ENCODE peak calls at places on chromosomes 13 and 19, in five cellular contexts. Q is DND-41, A is heart left ventricle, K is right lobe of liver, Z is cardiac muscle cell. R is an unnamed sample. For H3K9me3, the result is how much of the 10 kb centered on the place peaks cover.

GRCh38 chr19:3231288-3231687 is 6.8 kb downstream of the CELF5 start:
- DNase-seq in Q (no peak), A (no peak), K (no peak), Z (no peak), R (no peak)

GRCh38 chr13:41528021-41528420 is 70.7 kb downstream of the RGCC start:
- DNase-seq in Q (no peak), A (no peak), K (no peak), Z (no peak), R (no peak)

GRCh38 chr13:60759499-60759898 is 362.5 kb downstream of the TDRD3 start:
- DNase-seq in Q (no peak), A (no peak), K (no peak), Z (peak), R (no peak)

GRCh38 chr13:49357694-49358093 is 86.2 kb downstream of the CAB39L start:
- DNase-seq in Q (no peak), A (no peak), K (no peak), Z (no peak), R (no peak)

GRCh38 chr19:53912653-53913052 is 3.6 kb downstream of the CACNG7 start:
- DNase-seq in Q (no peak), A (no peak), K (no peak), Z (no peak), R (no peak)

GRCh38 chr19:48719263-48720171 is at the start of gene MAMSTR:
- DNase-seq in Q (no peak), A (no peak), K (no peak), Z (no peak), R (peak)

GRCh38 chr13:24253520-24254150 is 55.7 kb upstream of the C1QTNF9 start:
- DNase-seq in Q (no peak), A (no peak), K (no peak), Z (no peak), R (no peak)

GRCh38 chr19:495440-496332 is 600 bp upstream of the MADCAM1 start:
- DNase-seq in Q (no peak), A (no peak), K (no peak), Z (no peak), R (peak)

GRCh38 chr19:6577410-6578125 is 13.4 kb downstream of the CD70 start:
- DNase-seq in Q (peak), A (no peak), K (no peak), Z (no peak), R (no peak)

GRCh38 chr19:29232315-29232852 is 19.4 kb upstream of the UQCRFS1 start:
- DNase-seq in Q (no peak), A (peak), K (no peak), Z (no peak), R (no peak)

GRCh38 chr19:17753976-17754375 is 2.7 kb downstream of the FCHO1 start:
- DNase-seq in Q (no peak), A (peak), K (no peak), Z (no peak), R (no peak)

GRCh38 chr13:69683921-69684663 is 423.5 kb upstream of the ATXN8OS start:
- DNase-seq in Q (no peak), A (no peak), K (no peak), Z (peak), R (no peak)

GRCh38 chr13:41708648-41709175 is 251.4 kb downstream of the RGCC start:
- DNase-seq in Q (no peak), A (no peak), K (no peak), Z (no peak), R (peak)

GRCh38 chr19:57559008-57559403 is 657 bp downstream of the ZNF550 start:
- DNase-seq in Q (peak), A (no peak), K (no peak), Z (peak), R (peak)

GRCh38 chr19:10852098-10852800 is 4.0 kb downstream of the C19orf38 start:
- DNase-seq in Q (no peak), A (peak), K (no peak), Z (no peak), R (no peak)

GRCh38 chr19:44814132-44814470 is 5.2 kb downstream of the BCAM start:
- DNase-seq in Q (no peak), A (no peak), K (no peak), Z (no peak), R (no peak)

GRCh38 chr13:19984430-19985218 is 26.1 kb downstream of the ZMYM2 start:
- DNase-seq in Q (no peak), A (no peak), K (no peak), Z (peak), R (no peak)

GRCh38 chr13:72852207-72852606 is 70.3 kb downstream of the PIBF1 start:
- DNase-seq in Q (no peak), A (peak), K (peak), Z (no peak), R (no peak)

GRCh38 chr13:106484084-106484754 is 51.2 kb downstream of the EFNB2 start:
- DNase-seq in Q (no peak), A (no peak), K (no peak), Z (no peak), R (no peak)

GRCh38 chr13:72194531-72194930 is 327.5 kb upstream of the DACH1 start:
- DNase-seq in Q (no peak), A (no peak), K (peak), Z (no peak), R (no peak)

GRCh38 chr13:24540236-24541126 is 27.9 kb upstream of the PARP4 start:
- DNase-seq in Q (no peak), A (no peak), K (peak), Z (peak), R (no peak)

GRCh38 chr13:112118451-112119064 is 51.6 kb downstream of the SOX1 start:
- DNase-seq in Q (no peak), A (peak), K (no peak), Z (no peak), R (no peak)

GRCh38 chr13:56201834-56202233 is 938.9 kb upstream of the PRR20A start:
- DNase-seq in Q (no peak), A (no peak), K (no peak), Z (no peak), R (no peak)

GRCh38 chr13:106528711-106529414 is 6.6 kb downstream of the EFNB2 start:
- DNase-seq in Q (no peak), A (no peak), K (no peak), Z (no peak), R (no peak)

GRCh38 chr13:97621631-97622030 is 187.7 kb downstream of the RAP2A start:
- DNase-seq in Q (no peak), A (no peak), K (no peak), Z (no peak), R (no peak)

GRCh38 chr13:112959701-112960542 is 9.1 kb upstream of the MCF2L start:
- DNase-seq in Q (no peak), A (peak), K (no peak), Z (no peak), R (no peak)

DNA sequence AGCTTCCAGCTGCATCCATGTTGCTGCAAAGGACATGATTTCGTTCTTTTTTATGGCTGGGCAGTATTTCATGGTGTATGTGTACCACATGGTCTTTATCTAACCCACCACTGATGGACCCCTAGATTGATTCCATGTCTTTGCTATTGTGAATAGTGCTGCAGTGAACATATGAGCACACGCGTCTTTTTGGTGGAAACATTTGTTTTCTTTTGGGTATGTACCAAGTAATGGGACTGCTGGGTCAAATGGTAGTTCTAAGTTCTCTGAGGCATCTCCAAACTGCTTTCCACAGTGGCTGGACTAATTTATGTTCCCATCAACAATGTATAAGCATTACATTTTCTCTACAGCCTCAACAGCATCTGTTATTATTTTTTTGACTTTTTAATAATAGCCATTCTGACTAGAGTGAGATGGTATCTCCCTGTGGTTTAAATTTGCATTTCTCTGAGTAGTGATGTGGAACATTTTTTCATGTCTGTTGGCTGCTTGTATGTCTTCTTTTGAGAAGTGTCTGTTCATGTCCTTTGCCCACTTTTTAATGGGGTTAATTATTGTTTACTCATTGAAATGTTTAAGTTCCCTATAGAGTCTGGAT is 6.8 kb upstream of the UBE2L5 start:
- DNase-seq in Q (no peak), A (no peak), K (no peak), Z (no peak), R (no peak)
- H3K4me3 ChIP-seq in Q (no peak), A (no peak), K (no peak), Z (no peak), R (no peak)

DNA sequence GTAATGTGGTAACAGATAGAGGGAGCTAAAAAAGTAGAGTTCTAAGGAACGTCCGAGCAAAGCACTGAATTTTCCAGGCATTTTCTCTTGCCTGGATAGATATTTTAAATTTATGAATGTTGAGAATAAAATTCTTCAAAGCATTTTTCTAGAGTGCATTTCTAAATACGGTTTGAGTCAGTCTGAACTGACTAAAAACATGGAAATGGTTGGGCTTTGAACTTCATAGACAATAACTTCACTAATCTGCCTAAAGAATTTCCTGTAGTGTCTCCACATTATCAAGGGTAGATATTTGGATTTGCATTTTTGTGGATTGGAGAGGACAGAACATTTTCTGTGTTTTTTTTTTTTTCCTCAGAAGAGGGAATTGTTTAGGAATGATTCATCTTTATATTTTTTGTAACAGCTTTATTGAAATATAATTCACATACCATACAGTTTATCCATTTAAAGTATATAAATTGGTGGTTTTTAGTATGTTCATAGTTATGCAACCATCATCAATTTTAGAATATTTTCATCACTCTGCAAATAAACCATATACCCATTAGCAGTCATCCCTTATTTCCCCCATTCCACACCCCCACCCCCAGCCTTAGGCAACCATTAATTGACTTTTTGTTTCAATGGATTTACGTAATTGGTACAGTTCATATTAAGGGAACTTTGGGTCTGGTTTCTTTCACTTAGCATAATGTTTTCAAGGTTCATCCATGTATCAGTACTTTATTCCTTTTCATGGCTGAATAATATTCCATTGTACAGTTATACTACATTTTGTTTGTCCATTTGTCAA is 20.7 kb downstream of the GARRE1 start:
- DNase-seq in Q (no peak), A (no peak), K (no peak), Z (no peak), R (no peak)
- H3K9me3 ChIP-seq in Q (under half), A (under half), K (under half), Z (under half), R (under half)

DNA sequence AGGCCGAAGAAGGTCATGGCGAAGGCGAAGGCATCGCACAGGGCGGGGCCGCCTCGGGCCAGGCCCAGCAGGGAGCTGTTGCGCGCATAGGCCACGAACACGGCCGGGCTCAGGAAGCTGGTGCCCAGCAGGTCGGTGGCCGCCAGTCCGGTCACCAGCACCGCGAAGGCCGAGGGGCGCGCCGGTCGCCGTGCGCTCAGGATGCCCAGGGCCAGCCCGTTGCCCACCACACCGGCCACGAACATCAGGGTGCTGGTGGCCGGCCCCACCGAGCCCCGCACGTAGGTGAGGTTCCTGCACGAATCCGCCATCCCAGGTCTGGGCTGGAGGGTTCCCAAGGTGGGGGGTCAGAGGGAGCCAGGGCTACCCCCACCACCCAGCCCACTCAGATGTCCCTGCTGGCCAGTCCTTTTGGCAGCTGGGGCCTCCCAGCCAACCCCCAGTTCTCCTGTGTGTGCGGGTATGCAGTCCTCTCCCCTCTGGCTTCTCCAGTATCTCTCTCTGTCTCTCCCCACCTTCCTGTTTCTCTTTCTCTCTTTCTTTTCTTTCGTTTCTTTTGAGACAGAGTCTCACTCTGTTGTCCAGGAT is 880 bp downstream of the PTGIR start:
- DNase-seq in Q (no peak), A (peak), K (no peak), Z (no peak), R (no peak)
- H3K4me3 ChIP-seq in Q (no peak), A (peak), K (peak), Z (no peak), R (no peak)

GRCh38 chr13:89115307-89115706 is 1444.1 kb downstream of the SLITRK5 start:
- DNase-seq in Q (no peak), A (no peak), K (no peak), Z (no peak), R (no peak)

DNA sequence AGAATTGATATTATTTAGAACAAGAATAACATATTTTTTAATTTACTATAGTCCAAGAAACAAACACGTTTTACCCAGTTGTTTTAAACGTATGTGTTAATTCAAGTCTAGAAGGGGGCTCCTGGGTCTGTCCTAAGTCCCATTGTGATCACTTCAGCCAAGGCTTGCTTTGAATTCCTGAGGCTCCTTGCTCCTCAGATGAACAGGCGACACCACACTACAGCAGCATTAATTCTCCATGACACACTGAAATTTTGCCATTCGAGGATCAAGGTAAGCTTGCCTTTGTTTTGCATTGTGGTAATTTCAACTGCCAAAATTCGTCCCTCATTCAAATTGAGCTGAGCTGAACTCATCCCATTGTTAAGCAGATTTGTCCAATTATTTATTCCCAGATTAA is 1442.6 kb downstream of the SLITRK5 start:
- DNase-seq in Q (no peak), A (no peak), K (no peak), Z (no peak), R (no peak)
- H3K9me3 ChIP-seq in Q (under half), A (under half), K (under half), Z (under half), R (under half)

R was measured in ovary.